ENCODE peak calls at places on chromosomes 11 and 22, in four cellular contexts. E is ecto neural progenitor cell, W is amniotic stem cell, X is nephron progenitor cell. S is an unnamed sample.

GRCh38 chr11:2122907-2123627 is 16.1 kb downstream of the IGF2 start:
- DNase-seq in X (no peak), W (no peak), E (no peak), S (no peak)

GRCh38 chr11:118174006-118174567 is 2.4 kb downstream of the SCN2B start:
- DNase-seq in E (no peak), X (no peak), W (no peak), S (no peak)

GRCh38 chr22:29706493-29706892 is 13.3 kb upstream of the CABP7 start:
- DNase-seq in E (no peak), W (no peak), X (peak), S (no peak)

GRCh38 chr11:133425992-133426391 is 106.3 kb downstream of the OPCML start:
- DNase-seq in E (no peak), W (no peak), X (no peak), S (no peak)

GRCh38 chr11:119342362-119343130 is 1.9 kb upstream of the C1QTNF5 start:
- DNase-seq in E (no peak), X (no peak), W (no peak), S (no peak)

GRCh38 chr22:20239063-20239950 is 28.8 kb downstream of the RTN4R start:
- DNase-seq in W (no peak), E (no peak), X (peak), S (no peak)

GRCh38 chr22:45240137-45240809 is 421 bp downstream of the KIAA0930 start:
- DNase-seq in X (peak), E (no peak), W (no peak), S (no peak)

GRCh38 chr11:105004021-105004420 is 18.9 kb downstream of the CASP5 start:
- DNase-seq in X (no peak), E (no peak), W (no peak), S (no peak)

GRCh38 chr11:35088676-35089075 is 50.3 kb upstream of the CD44 start:
- DNase-seq in X (no peak), E (no peak), W (no peak), S (peak)

GRCh38 chr11:62445314-62445740 is 26.5 kb downstream of the SCGB1A1 start:
- DNase-seq in X (no peak), W (no peak), E (no peak), S (no peak)

GRCh38 chr11:56819916-56820315 is 71.4 kb upstream of the OR9G4 start:
- DNase-seq in W (no peak), E (no peak), X (no peak), S (no peak)

GRCh38 chr11:27300974-27301373 is 62.0 kb downstream of the CCDC34 start:
- DNase-seq in E (no peak), X (no peak), W (no peak), S (no peak)

GRCh38 chr11:119585038-119585666 is 143.8 kb downstream of the NECTIN1 start:
- DNase-seq in E (peak), X (peak), W (no peak), S (no peak)

GRCh38 chr22:17105143-17106129 is 15.7 kb downstream of the TMEM121B start:
- DNase-seq in X (no peak), W (no peak), E (no peak), S (no peak)

GRCh38 chr11:76318744-76319384 is 62.1 kb downstream of the THAP12 start:
- DNase-seq in E (peak), X (peak), W (peak), S (peak)

S was measured in esophagus muscularis mucosa.